ENCODE peak calls at places on chromosome 14, in four cellular contexts. U, R, S and T are unnamed samples. For H3K79me1, the result is how much of the 10 kb centered on the place peaks cover.

GRCh38 chr14:51953996-51954395 is 35.4 kb upstream of the RTRAF start:
- DNase-seq in R (no peak), U (no peak), S (no peak), T (no peak)

GRCh38 chr14:24100982-24101494 is 6.9 kb downstream of the PCK2 start:
- DNase-seq in S (no peak), U (no peak), R (no peak), T (no peak)

GRCh38 chr14:64591809-64592208 is 42.0 kb downstream of the PPP1R36 start:
- DNase-seq in S (no peak), R (no peak), U (peak), T (no peak)

GRCh38 chr14:21669284-21669683 is 4.3 kb downstream of the OR4E1 start:
- DNase-seq in S (no peak), R (no peak), U (no peak), T (no peak)

GRCh38 chr14:67385618-67386017 is 25.5 kb downstream of the EIF2S1 start:
- DNase-seq in S (no peak), R (no peak), U (no peak), T (no peak)

GRCh38 chr14:92513966-92514843 is 624 bp downstream of the RIN3 start:
- DNase-seq in R (peak), S (peak), U (peak), T (peak)

GRCh38 chr14:30020687-30021086 is 93.0 kb upstream of the PRKD1 start:
- DNase-seq in S (no peak), R (no peak), U (no peak), T (no peak)

GRCh38 chr14:102579696-102580551 is 12.5 kb upstream of the RCOR1 start:
- DNase-seq in U (peak), R (no peak), S (peak), T (no peak)

GRCh38 chr14:56342419-56342901 is 224.2 kb downstream of the PELI2 start:
- DNase-seq in U (peak), S (no peak), R (no peak), T (no peak)

GRCh38 chr14:92551066-92551841 is 37.7 kb downstream of the RIN3 start:
- DNase-seq in S (no peak), R (no peak), U (no peak), T (no peak)

DNA sequence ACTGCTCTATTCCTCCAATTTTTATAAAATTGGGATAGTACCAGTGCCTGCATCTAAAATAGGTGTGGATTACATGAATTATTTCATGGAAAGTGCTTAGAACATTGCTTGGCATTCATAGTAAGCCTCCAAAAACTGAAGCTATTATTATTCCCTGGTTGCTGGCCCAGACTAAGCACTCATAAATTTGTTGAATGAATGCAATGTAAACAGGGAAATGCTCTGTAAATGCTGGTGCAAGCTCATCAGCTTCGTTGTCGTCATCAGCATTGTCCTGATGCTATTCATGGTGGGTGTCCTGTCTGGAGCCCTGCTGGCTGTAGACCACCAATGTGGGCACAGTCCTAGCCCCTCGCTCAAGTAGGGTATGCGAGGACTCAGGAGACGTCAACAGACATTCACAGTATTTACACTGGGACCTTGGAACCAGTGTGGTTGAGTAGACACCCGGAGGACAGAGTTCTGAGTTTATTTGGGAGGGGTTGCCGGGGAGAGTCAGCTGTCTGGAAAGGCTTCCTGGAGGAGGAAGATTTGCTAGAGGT is 16.5 kb downstream of the BDKRB2 start:
- DNase-seq in U (no peak), S (no peak), R (no peak), T (no peak)
- H3K79me1 ChIP-seq in U (under half), S (under half), R (under half), T (under half)

GRCh38 chr14:80269338-80269935 is 58.1 kb upstream of the DIO2 start:
- DNase-seq in S (no peak), R (no peak), U (peak), T (no peak)
- H3K79me1 ChIP-seq in S (under half), R (under half), U (under half), T (under half)

GRCh38 chr14:54725998-54726397 is 159.1 kb downstream of the SAMD4A start:
- DNase-seq in S (no peak), U (no peak), R (no peak), T (no peak)
- H3K79me1 ChIP-seq in S (under half), U (under half), R (under half), T (under half)

DNA sequence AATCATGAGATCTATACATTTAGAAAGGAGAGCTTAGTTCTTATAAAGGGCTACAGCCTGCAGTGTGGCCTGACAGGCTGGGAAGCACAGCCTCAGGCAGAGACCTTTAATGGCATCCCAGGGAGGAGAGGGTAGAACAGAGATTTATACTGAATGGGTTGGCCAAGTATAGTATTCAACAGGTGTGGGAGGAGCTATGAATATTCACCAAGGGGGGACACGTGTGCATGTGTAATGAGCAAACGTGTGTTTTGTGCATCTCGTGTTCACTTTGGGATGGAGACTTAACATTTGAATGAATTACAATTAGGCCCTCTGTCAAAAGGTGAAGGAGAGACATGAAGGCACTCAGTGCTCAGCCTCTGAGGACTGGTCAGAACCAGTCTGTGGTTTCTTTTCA is 5.2 kb downstream of the TDP1 start:
- DNase-seq in U (no peak), R (no peak), S (no peak), T (no peak)
- H3K79me1 ChIP-seq in U (under half), R (under half), S (under half), T (under half)

GRCh38 chr14:68482772-68483395 is 310.0 kb downstream of the ZFP36L1 start:
- DNase-seq in U (peak), S (no peak), R (no peak), T (no peak)
- H3K79me1 ChIP-seq in U (under half), S (under half), R (under half), T (under half)